ENCODE peak calls at places on chromosomes 16 and 17, in four cellular contexts. One of them, this sample, is unnamed.

GRCh38 chr17:69609495-69610315 is 195.2 kb downstream of the MAP2K6 start:
- DNase-seq in K562: peak; percentile 15
- DNase-seq in HL-60: no peak
- DNase-seq in GM12878: no peak
- DNase-seq in this sample: no peak

GRCh38 chr16:79814124-79814523 is 213.6 kb upstream of the MAF start:
- DNase-seq in K562: no peak
- DNase-seq in HL-60: no peak
- DNase-seq in GM12878: no peak
- DNase-seq in this sample: no peak

GRCh38 chr17:333626-334396 is 18.8 kb downstream of the RPH3AL start:
- DNase-seq in K562: no peak
- DNase-seq in HL-60: no peak
- DNase-seq in GM12878: no peak
- DNase-seq in this sample: no peak

GRCh38 chr16:74991268-74991592 is 6.3 kb upstream of the WDR59 start:
- DNase-seq in K562: no peak
- DNase-seq in HL-60: no peak
- DNase-seq in GM12878: no peak
- DNase-seq in this sample: no peak

GRCh38 chr17:7237761-7238417 is 1.4 kb downstream of the PHF23 start:
- DNase-seq in K562: peak; percentile 89
- DNase-seq in HL-60: no peak
- DNase-seq in GM12878: no peak
- DNase-seq in this sample: peak; percentile 71

GRCh38 chr16:67661101-67661661 is 421 bp downstream of the PARD6A start:
- DNase-seq in K562: no peak
- DNase-seq in HL-60: no peak
- DNase-seq in GM12878: no peak
- DNase-seq in this sample: no peak

GRCh38 chr16:88994704-88995103 is 17.7 kb upstream of the CBFA2T3 start:
- DNase-seq in K562: no peak
- DNase-seq in HL-60: no peak
- DNase-seq in GM12878: no peak
- DNase-seq in this sample: no peak

GRCh38 chr16:57127836-57128235 is 35.5 kb downstream of the CPNE2 start:
- DNase-seq in K562: no peak
- DNase-seq in HL-60: no peak
- DNase-seq in GM12878: no peak
- DNase-seq in this sample: no peak

GRCh38 chr16:81901483-81901882 is 109.8 kb downstream of the SDR42E1 start:
- DNase-seq in K562: no peak
- DNase-seq in HL-60: no peak
- DNase-seq in GM12878: no peak
- DNase-seq in this sample: no peak

GRCh38 chr16:12602811-12603698 is 200.6 kb downstream of the CPPED1 start:
- DNase-seq in K562: no peak
- DNase-seq in HL-60: no peak
- DNase-seq in GM12878: no peak
- DNase-seq in this sample: no peak

GRCh38 chr16:59148312-59148711 is 414.2 kb upstream of the GOT2 start:
- DNase-seq in K562: no peak
- DNase-seq in HL-60: no peak
- DNase-seq in GM12878: no peak
- DNase-seq in this sample: no peak

GRCh38 chr16:55498101-55498500 is 10.8 kb upstream of the LPCAT2 start:
- DNase-seq in K562: no peak
- DNase-seq in HL-60: no peak
- DNase-seq in GM12878: no peak
- DNase-seq in this sample: no peak

GRCh38 chr17:37802712-37803416 is 58.0 kb upstream of the HNF1B start:
- DNase-seq in K562: no peak
- DNase-seq in HL-60: no peak
- DNase-seq in GM12878: no peak
- DNase-seq in this sample: no peak

GRCh38 chr17:35774499-35774898 is 13.8 kb downstream of the C17orf50 start:
- DNase-seq in K562: no peak
- DNase-seq in HL-60: no peak
- DNase-seq in GM12878: no peak
- DNase-seq in this sample: no peak

GRCh38 chr17:31269597-31269996 is 27.4 kb downstream of the OMG start:
- DNase-seq in K562: no peak
- DNase-seq in HL-60: no peak
- DNase-seq in GM12878: no peak
- DNase-seq in this sample: no peak

GRCh38 chr16:16041196-16041892 is 91.9 kb downstream of the ABCC1 start:
- DNase-seq in K562: no peak
- DNase-seq in HL-60: no peak
- DNase-seq in GM12878: no peak
- DNase-seq in this sample: no peak

GRCh38 chr16:73890524-73891500 is 405.8 kb upstream of the PSMD7 start:
- DNase-seq in K562: no peak
- DNase-seq in HL-60: no peak
- DNase-seq in GM12878: no peak
- DNase-seq in this sample: no peak

GRCh38 chr16:72961115-72961832 is 86.7 kb downstream of the ZFHX3 start:
- DNase-seq in K562: no peak
- DNase-seq in HL-60: no peak
- DNase-seq in GM12878: no peak
- DNase-seq in this sample: no peak

GRCh38 chr17:28597606-28598383 is 1.0 kb downstream of the SPAG5 start:
- DNase-seq in K562: peak; percentile 26
- DNase-seq in HL-60: no peak
- DNase-seq in GM12878: no peak
- DNase-seq in this sample: no peak

GRCh38 chr17:13393841-13394710 is 207.7 kb downstream of the HS3ST3A1 start:
- DNase-seq in K562: peak; percentile 6
- DNase-seq in HL-60: no peak
- DNase-seq in GM12878: no peak
- DNase-seq in this sample: no peak

GRCh38 chr16:67441289-67441753 is 10.4 kb downstream of the HSD11B2 start:
- DNase-seq in K562: no peak
- DNase-seq in HL-60: no peak
- DNase-seq in GM12878: no peak
- DNase-seq in this sample: no peak

GRCh38 chr16:57147381-57148191 is 38.3 kb downstream of the PSME3IP1 start:
- DNase-seq in K562: no peak
- DNase-seq in HL-60: no peak
- DNase-seq in GM12878: no peak
- DNase-seq in this sample: no peak

GRCh38 chr17:47099451-47099986 is 89.6 kb downstream of the CDC27 start:
- DNase-seq in K562: peak; percentile 16
- DNase-seq in HL-60: no peak
- DNase-seq in GM12878: no peak
- DNase-seq in this sample: no peak

GRCh38 chr17:43442711-43443110 is 41.1 kb upstream of the DHX8 start:
- DNase-seq in K562: no peak
- DNase-seq in HL-60: no peak
- DNase-seq in GM12878: no peak
- DNase-seq in this sample: no peak

GRCh38 chr17:59916446-59916845 is 23.5 kb downstream of the RPS6KB1 start:
- DNase-seq in K562: no peak
- DNase-seq in HL-60: no peak
- DNase-seq in GM12878: no peak
- DNase-seq in this sample: no peak

GRCh38 chr17:79874329-79874981 is 35.2 kb upstream of the CBX4 start:
- DNase-seq in K562: peak; percentile 60
- DNase-seq in HL-60: no peak
- DNase-seq in GM12878: no peak
- DNase-seq in this sample: no peak

GRCh38 chr16:65601781-65602180 is 479.9 kb upstream of the CDH11 start:
- DNase-seq in K562: no peak
- DNase-seq in HL-60: no peak
- DNase-seq in GM12878: no peak
- DNase-seq in this sample: no peak
- TF ChIP-seq SPI1 in K562: no peak
- TF ChIP-seq SPI1 in HL-60: no peak
- TF ChIP-seq SPI1 in GM12878: no peak
- TF ChIP-seq SPI1 in this sample: no peak

GRCh38 chr17:64425191-64425590 is 23.7 kb upstream of the MILR1 start:
- DNase-seq in K562: no peak
- DNase-seq in HL-60: no peak
- DNase-seq in GM12878: no peak
- DNase-seq in this sample: no peak

GRCh38 chr17:64423881-64424280 is 25.0 kb upstream of the MILR1 start:
- DNase-seq in K562: no peak
- DNase-seq in HL-60: no peak
- DNase-seq in GM12878: no peak
- DNase-seq in this sample: no peak

GRCh38 chr17:64426584-64426983 is 22.3 kb upstream of the MILR1 start:
- DNase-seq in K562: no peak
- DNase-seq in HL-60: no peak
- DNase-seq in GM12878: no peak
- DNase-seq in this sample: no peak

GRCh38 chr17:64424318-64424717 is 24.6 kb upstream of the MILR1 start:
- DNase-seq in K562: no peak
- DNase-seq in HL-60: no peak
- DNase-seq in GM12878: no peak
- DNase-seq in this sample: no peak

GRCh38 chr17:64428406-64428805 is 20.5 kb upstream of the MILR1 start:
- DNase-seq in K562: no peak
- DNase-seq in HL-60: no peak
- DNase-seq in GM12878: no peak
- DNase-seq in this sample: no peak
- TF ChIP-seq SPI1 in K562: no peak
- TF ChIP-seq SPI1 in HL-60: no peak
- TF ChIP-seq SPI1 in GM12878: no peak
- TF ChIP-seq SPI1 in this sample: no peak

GRCh38 chr16:85565796-85566501 is 47.2 kb upstream of the GSE1 start:
- DNase-seq in K562: peak; percentile 61
- DNase-seq in HL-60: no peak
- DNase-seq in GM12878: no peak
- DNase-seq in this sample: no peak

GRCh38 chr16:85563031-85563430 is 50.1 kb upstream of the GSE1 start:
- DNase-seq in K562: no peak
- DNase-seq in HL-60: no peak
- DNase-seq in GM12878: no peak
- DNase-seq in this sample: no peak

GRCh38 chr16:85563515-85564276 is 49.4 kb upstream of the GSE1 start:
- DNase-seq in K562: peak; percentile 93
- DNase-seq in HL-60: no peak
- DNase-seq in GM12878: no peak
- DNase-seq in this sample: no peak

GRCh38 chr16:85565340-85565739 is 47.8 kb upstream of the GSE1 start:
- DNase-seq in K562: no peak
- DNase-seq in HL-60: no peak
- DNase-seq in GM12878: no peak
- DNase-seq in this sample: no peak

GRCh38 chr16:85564277-85565051 is 48.7 kb upstream of the GSE1 start:
- DNase-seq in K562: peak; percentile 81
- DNase-seq in HL-60: no peak
- DNase-seq in GM12878: no peak
- DNase-seq in this sample: no peak
- TF ChIP-seq SPI1 in K562: no peak
- TF ChIP-seq SPI1 in HL-60: peak; percentile 34
- TF ChIP-seq SPI1 in GM12878: no peak
- TF ChIP-seq SPI1 in this sample: no peak

GRCh38 chr17:42090964-42091790 is 7.1 kb downstream of the ZNF385C start:
- DNase-seq in K562: peak; percentile 70
- DNase-seq in HL-60: no peak
- DNase-seq in GM12878: no peak
- DNase-seq in this sample: no peak

GRCh38 chr17:42088736-42089135 is 9.5 kb downstream of the ZNF385C start:
- DNase-seq in K562: no peak
- DNase-seq in HL-60: no peak
- DNase-seq in GM12878: no peak
- DNase-seq in this sample: no peak

GRCh38 chr17:42087042-42087701 is 11.1 kb downstream of the ZNF385C start:
- DNase-seq in K562: peak; percentile 63
- DNase-seq in HL-60: no peak
- DNase-seq in GM12878: no peak
- DNase-seq in this sample: no peak

GRCh38 chr17:42087736-42088705 is 10.3 kb downstream of the ZNF385C start:
- DNase-seq in K562: no peak
- DNase-seq in HL-60: no peak
- DNase-seq in GM12878: no peak
- DNase-seq in this sample: no peak
- TF ChIP-seq SPI1 in K562: no peak
- TF ChIP-seq SPI1 in HL-60: no peak
- TF ChIP-seq SPI1 in GM12878: no peak
- TF ChIP-seq SPI1 in this sample: no peak

DNA sequence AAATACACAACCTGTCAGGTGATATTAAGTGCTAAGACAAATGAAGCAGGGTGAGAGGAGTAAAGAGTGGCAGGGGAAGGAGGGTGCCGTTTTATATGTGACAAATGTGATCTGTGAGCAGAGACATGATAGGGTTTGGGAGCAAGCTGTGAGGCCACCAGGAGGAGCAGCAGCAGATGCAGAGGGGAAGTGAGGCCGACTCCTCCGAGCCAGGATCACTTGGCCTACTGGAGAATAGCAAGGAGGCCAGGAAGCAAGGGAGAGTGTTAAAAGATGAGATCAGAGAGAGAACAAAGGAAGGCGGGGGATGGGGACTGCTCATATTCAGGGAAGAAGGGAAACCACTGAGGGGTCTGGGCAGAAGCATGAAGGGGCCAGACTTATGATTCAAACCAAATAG is 129.4 kb downstream of the TANGO6 start:
- DNase-seq in K562: peak; percentile 57
- DNase-seq in HL-60: no peak
- DNase-seq in GM12878: no peak
- DNase-seq in this sample: no peak
- TF ChIP-seq SPI1 in K562: peak; percentile 83
- TF ChIP-seq SPI1 in HL-60: peak; percentile 47
- TF ChIP-seq SPI1 in GM12878: no peak
- TF ChIP-seq SPI1 in this sample: no peak

GRCh38 chr17:82001657-82002056 is 21.0 kb downstream of the CENPX start:
- DNase-seq in K562: no peak
- DNase-seq in HL-60: no peak
- DNase-seq in GM12878: no peak
- DNase-seq in this sample: no peak
- TF ChIP-seq SPI1 in K562: no peak
- TF ChIP-seq SPI1 in HL-60: no peak
- TF ChIP-seq SPI1 in GM12878: no peak
- TF ChIP-seq SPI1 in this sample: no peak

This sample was measured in GM12891.